ENCODE peak calls at places on chromosomes 12 and 14, in five cellular contexts. One of them, this sample, is unnamed.

GRCh38 chr14:61296707-61297502 is 15.8 kb upstream of the TMEM30B start:
- DNase-seq in activated CD4-positive, alpha-beta T cell treated with anti-CD3 and anti-CD28 coated beads, Interleukin-2, amount 50 U/mL, for 1 hour: no peak
- DNase-seq in HCT116: peak; percentile 27
- DNase-seq in midbrain: peak; percentile 42
- DNase-seq in stimulated activated CD8-positive, alpha-beta memory T cell treated with anti-CD3 and anti-CD28 coated beads, Interleukin-4, amount 100 ng/mL, for 1 hour: no peak
- DNase-seq in this sample: peak; percentile 27

GRCh38 chr12:12518919-12519318 is 43.7 kb downstream of the DUSP16 start:
- DNase-seq in HCT116: no peak
- DNase-seq in stimulated activated CD8-positive, alpha-beta memory T cell treated with anti-CD3 and anti-CD28 coated beads, Interleukin-4, amount 100 ng/mL, for 1 hour: no peak
- DNase-seq in midbrain: no peak
- DNase-seq in activated CD4-positive, alpha-beta T cell treated with anti-CD3 and anti-CD28 coated beads, Interleukin-2, amount 50 U/mL, for 1 hour: no peak
- DNase-seq in this sample: no peak

GRCh38 chr12:49662998-49663843 is 39.9 kb downstream of the PRPF40B start:
- DNase-seq in activated CD4-positive, alpha-beta T cell treated with anti-CD3 and anti-CD28 coated beads, Interleukin-2, amount 50 U/mL, for 1 hour: peak; percentile 69
- DNase-seq in HCT116: no peak
- DNase-seq in stimulated activated CD8-positive, alpha-beta memory T cell treated with anti-CD3 and anti-CD28 coated beads, Interleukin-4, amount 100 ng/mL, for 1 hour: peak; percentile 27
- DNase-seq in midbrain: peak; percentile 53
- DNase-seq in this sample: peak; percentile 87

GRCh38 chr12:26845057-26845666 is 12.2 kb upstream of the ITPR2 start:
- DNase-seq in activated CD4-positive, alpha-beta T cell treated with anti-CD3 and anti-CD28 coated beads, Interleukin-2, amount 50 U/mL, for 1 hour: peak; percentile 16
- DNase-seq in midbrain: peak; percentile 12
- DNase-seq in stimulated activated CD8-positive, alpha-beta memory T cell treated with anti-CD3 and anti-CD28 coated beads, Interleukin-4, amount 100 ng/mL, for 1 hour: no peak
- DNase-seq in HCT116: peak; percentile 44
- DNase-seq in this sample: peak; percentile 58

GRCh38 chr14:88005050-88005481 is at the start of gene GPR65:
- DNase-seq in HCT116: no peak
- DNase-seq in midbrain: no peak
- DNase-seq in activated CD4-positive, alpha-beta T cell treated with anti-CD3 and anti-CD28 coated beads, Interleukin-2, amount 50 U/mL, for 1 hour: no peak
- DNase-seq in stimulated activated CD8-positive, alpha-beta memory T cell treated with anti-CD3 and anti-CD28 coated beads, Interleukin-4, amount 100 ng/mL, for 1 hour: no peak
- DNase-seq in this sample: no peak

GRCh38 chr12:121784460-121784859 is 9.0 kb downstream of the RHOF start:
- DNase-seq in midbrain: no peak
- DNase-seq in stimulated activated CD8-positive, alpha-beta memory T cell treated with anti-CD3 and anti-CD28 coated beads, Interleukin-4, amount 100 ng/mL, for 1 hour: no peak
- DNase-seq in activated CD4-positive, alpha-beta T cell treated with anti-CD3 and anti-CD28 coated beads, Interleukin-2, amount 50 U/mL, for 1 hour: no peak
- DNase-seq in HCT116: no peak
- DNase-seq in this sample: peak; percentile 72

GRCh38 chr14:29518335-29518734 is 409.3 kb downstream of the PRKD1 start:
- DNase-seq in midbrain: no peak
- DNase-seq in HCT116: no peak
- DNase-seq in stimulated activated CD8-positive, alpha-beta memory T cell treated with anti-CD3 and anti-CD28 coated beads, Interleukin-4, amount 100 ng/mL, for 1 hour: no peak
- DNase-seq in activated CD4-positive, alpha-beta T cell treated with anti-CD3 and anti-CD28 coated beads, Interleukin-2, amount 50 U/mL, for 1 hour: no peak
- DNase-seq in this sample: no peak

GRCh38 chr14:90556050-90556477 is 159.2 kb downstream of the CALM1 start:
- DNase-seq in midbrain: peak; percentile 72
- DNase-seq in HCT116: no peak
- DNase-seq in stimulated activated CD8-positive, alpha-beta memory T cell treated with anti-CD3 and anti-CD28 coated beads, Interleukin-4, amount 100 ng/mL, for 1 hour: no peak
- DNase-seq in activated CD4-positive, alpha-beta T cell treated with anti-CD3 and anti-CD28 coated beads, Interleukin-2, amount 50 U/mL, for 1 hour: no peak
- DNase-seq in this sample: no peak

GRCh38 chr12:94206886-94207285 is 58.5 kb downstream of the PLXNC1 start:
- DNase-seq in midbrain: no peak
- DNase-seq in activated CD4-positive, alpha-beta T cell treated with anti-CD3 and anti-CD28 coated beads, Interleukin-2, amount 50 U/mL, for 1 hour: no peak
- DNase-seq in stimulated activated CD8-positive, alpha-beta memory T cell treated with anti-CD3 and anti-CD28 coated beads, Interleukin-4, amount 100 ng/mL, for 1 hour: no peak
- DNase-seq in HCT116: no peak
- DNase-seq in this sample: no peak

GRCh38 chr14:58954874-58955273 is 233.6 kb upstream of the DAAM1 start:
- DNase-seq in HCT116: no peak
- DNase-seq in stimulated activated CD8-positive, alpha-beta memory T cell treated with anti-CD3 and anti-CD28 coated beads, Interleukin-4, amount 100 ng/mL, for 1 hour: no peak
- DNase-seq in midbrain: no peak
- DNase-seq in activated CD4-positive, alpha-beta T cell treated with anti-CD3 and anti-CD28 coated beads, Interleukin-2, amount 50 U/mL, for 1 hour: no peak
- DNase-seq in this sample: no peak

GRCh38 chr14:63860146-63860545 is 7.3 kb downstream of the SYNE2 start:
- DNase-seq in HCT116: no peak
- DNase-seq in midbrain: no peak
- DNase-seq in stimulated activated CD8-positive, alpha-beta memory T cell treated with anti-CD3 and anti-CD28 coated beads, Interleukin-4, amount 100 ng/mL, for 1 hour: no peak
- DNase-seq in activated CD4-positive, alpha-beta T cell treated with anti-CD3 and anti-CD28 coated beads, Interleukin-2, amount 50 U/mL, for 1 hour: no peak
- DNase-seq in this sample: no peak

GRCh38 chr12:27865421-27865820 is 85.4 kb upstream of the MANSC4 start:
- DNase-seq in HCT116: no peak
- DNase-seq in stimulated activated CD8-positive, alpha-beta memory T cell treated with anti-CD3 and anti-CD28 coated beads, Interleukin-4, amount 100 ng/mL, for 1 hour: no peak
- DNase-seq in midbrain: no peak
- DNase-seq in activated CD4-positive, alpha-beta T cell treated with anti-CD3 and anti-CD28 coated beads, Interleukin-2, amount 50 U/mL, for 1 hour: no peak
- DNase-seq in this sample: peak; percentile 56

GRCh38 chr12:56237552-56237951 is 7.7 kb downstream of the SLC39A5 start:
- DNase-seq in activated CD4-positive, alpha-beta T cell treated with anti-CD3 and anti-CD28 coated beads, Interleukin-2, amount 50 U/mL, for 1 hour: no peak
- DNase-seq in midbrain: no peak
- DNase-seq in stimulated activated CD8-positive, alpha-beta memory T cell treated with anti-CD3 and anti-CD28 coated beads, Interleukin-4, amount 100 ng/mL, for 1 hour: no peak
- DNase-seq in HCT116: no peak
- DNase-seq in this sample: no peak

GRCh38 chr12:4276524-4277204 is 3.1 kb downstream of the CCND2 start:
- DNase-seq in stimulated activated CD8-positive, alpha-beta memory T cell treated with anti-CD3 and anti-CD28 coated beads, Interleukin-4, amount 100 ng/mL, for 1 hour: no peak
- DNase-seq in HCT116: peak; percentile 67
- DNase-seq in midbrain: peak; percentile 87
- DNase-seq in activated CD4-positive, alpha-beta T cell treated with anti-CD3 and anti-CD28 coated beads, Interleukin-2, amount 50 U/mL, for 1 hour: peak; percentile 84
- DNase-seq in this sample: peak; percentile 78

GRCh38 chr12:32455607-32456063 is 56.3 kb downstream of the FGD4 start:
- DNase-seq in stimulated activated CD8-positive, alpha-beta memory T cell treated with anti-CD3 and anti-CD28 coated beads, Interleukin-4, amount 100 ng/mL, for 1 hour: no peak
- DNase-seq in midbrain: peak; percentile 79
- DNase-seq in activated CD4-positive, alpha-beta T cell treated with anti-CD3 and anti-CD28 coated beads, Interleukin-2, amount 50 U/mL, for 1 hour: no peak
- DNase-seq in HCT116: peak; percentile 45
- DNase-seq in this sample: peak; percentile 52

GRCh38 chr12:12870454-12870853 is 20.9 kb upstream of the GPRC5A start:
- DNase-seq in HCT116: peak; percentile 95
- DNase-seq in stimulated activated CD8-positive, alpha-beta memory T cell treated with anti-CD3 and anti-CD28 coated beads, Interleukin-4, amount 100 ng/mL, for 1 hour: no peak
- DNase-seq in midbrain: no peak
- DNase-seq in activated CD4-positive, alpha-beta T cell treated with anti-CD3 and anti-CD28 coated beads, Interleukin-2, amount 50 U/mL, for 1 hour: no peak
- DNase-seq in this sample: peak; percentile 98

GRCh38 chr12:60072911-60073310 is 477.1 kb downstream of the SLC16A7 start:
- DNase-seq in stimulated activated CD8-positive, alpha-beta memory T cell treated with anti-CD3 and anti-CD28 coated beads, Interleukin-4, amount 100 ng/mL, for 1 hour: no peak
- DNase-seq in HCT116: no peak
- DNase-seq in midbrain: no peak
- DNase-seq in activated CD4-positive, alpha-beta T cell treated with anti-CD3 and anti-CD28 coated beads, Interleukin-2, amount 50 U/mL, for 1 hour: no peak
- DNase-seq in this sample: no peak

GRCh38 chr14:100677152-100677924 is 49.4 kb upstream of the DLK1 start:
- DNase-seq in HCT116: no peak
- DNase-seq in midbrain: no peak
- DNase-seq in stimulated activated CD8-positive, alpha-beta memory T cell treated with anti-CD3 and anti-CD28 coated beads, Interleukin-4, amount 100 ng/mL, for 1 hour: no peak
- DNase-seq in activated CD4-positive, alpha-beta T cell treated with anti-CD3 and anti-CD28 coated beads, Interleukin-2, amount 50 U/mL, for 1 hour: no peak
- DNase-seq in this sample: no peak